ENCODE peak calls at places on chromosomes 2 and 18, in four cellular contexts. One of them, this sample, is unnamed.

GRCh38 chr2:229129738-229130371 is 141.2 kb downstream of the PID1 start:
- DNase-seq in psoas muscle: peak
- DNase-seq in astrocyte of the spinal cord: peak
- DNase-seq in foreskin fibroblast: peak
- DNase-seq in this sample: no peak

GRCh38 chr2:42049411-42050349 is 1.9 kb downstream of the PKDCC start:
- DNase-seq in psoas muscle: peak
- DNase-seq in astrocyte of the spinal cord: no peak
- DNase-seq in foreskin fibroblast: no peak
- DNase-seq in this sample: no peak

GRCh38 chr2:181563101-181563692 is 93.7 kb downstream of the CERKL start:
- DNase-seq in psoas muscle: no peak
- DNase-seq in astrocyte of the spinal cord: no peak
- DNase-seq in foreskin fibroblast: peak
- DNase-seq in this sample: no peak

GRCh38 chr2:122132292-122132691 is 376.8 kb downstream of the TSN start:
- DNase-seq in psoas muscle: no peak
- DNase-seq in astrocyte of the spinal cord: no peak
- DNase-seq in foreskin fibroblast: peak
- DNase-seq in this sample: no peak

GRCh38 chr2:157256621-157257020 is 884 bp upstream of the GALNT5 start:
- DNase-seq in psoas muscle: no peak
- DNase-seq in astrocyte of the spinal cord: no peak
- DNase-seq in foreskin fibroblast: peak
- DNase-seq in this sample: no peak

GRCh38 chr2:70360661-70361316 is 58.9 kb upstream of the FAM136A start:
- DNase-seq in psoas muscle: no peak
- DNase-seq in astrocyte of the spinal cord: no peak
- DNase-seq in foreskin fibroblast: no peak
- DNase-seq in this sample: no peak

GRCh38 chr18:46856975-46857374 is 60.3 kb downstream of the PIAS2 start:
- DNase-seq in psoas muscle: no peak
- DNase-seq in astrocyte of the spinal cord: no peak
- DNase-seq in foreskin fibroblast: no peak
- DNase-seq in this sample: peak

GRCh38 chr2:68737717-68738116 is 3.1 kb downstream of the ARHGAP25 start:
- DNase-seq in psoas muscle: no peak
- DNase-seq in astrocyte of the spinal cord: no peak
- DNase-seq in foreskin fibroblast: no peak
- DNase-seq in this sample: no peak

GRCh38 chr2:150410809-150411208 is 76.7 kb downstream of the RND3 start:
- DNase-seq in psoas muscle: no peak
- DNase-seq in astrocyte of the spinal cord: peak
- DNase-seq in foreskin fibroblast: peak
- DNase-seq in this sample: no peak

GRCh38 chr2:10413488-10413887 is 34.6 kb downstream of the ODC1 start:
- DNase-seq in psoas muscle: no peak
- DNase-seq in astrocyte of the spinal cord: no peak
- DNase-seq in foreskin fibroblast: no peak
- DNase-seq in this sample: no peak

GRCh38 chr2:675460-675859 is 1.7 kb downstream of the TMEM18 start:
- DNase-seq in psoas muscle: peak
- DNase-seq in astrocyte of the spinal cord: no peak
- DNase-seq in foreskin fibroblast: no peak
- DNase-seq in this sample: no peak

GRCh38 chr2:676647-677055 is 555 bp downstream of the TMEM18 start:
- DNase-seq in psoas muscle: peak
- DNase-seq in astrocyte of the spinal cord: peak
- DNase-seq in foreskin fibroblast: peak
- DNase-seq in this sample: peak

GRCh38 chr2:678964-679363 is 1.8 kb upstream of the TMEM18 start:
- DNase-seq in psoas muscle: no peak
- DNase-seq in astrocyte of the spinal cord: no peak
- DNase-seq in foreskin fibroblast: no peak
- DNase-seq in this sample: no peak

GRCh38 chr2:675982-676646 is 1.1 kb downstream of the TMEM18 start:
- DNase-seq in psoas muscle: peak
- DNase-seq in astrocyte of the spinal cord: peak
- DNase-seq in foreskin fibroblast: peak
- DNase-seq in this sample: peak

DNA sequence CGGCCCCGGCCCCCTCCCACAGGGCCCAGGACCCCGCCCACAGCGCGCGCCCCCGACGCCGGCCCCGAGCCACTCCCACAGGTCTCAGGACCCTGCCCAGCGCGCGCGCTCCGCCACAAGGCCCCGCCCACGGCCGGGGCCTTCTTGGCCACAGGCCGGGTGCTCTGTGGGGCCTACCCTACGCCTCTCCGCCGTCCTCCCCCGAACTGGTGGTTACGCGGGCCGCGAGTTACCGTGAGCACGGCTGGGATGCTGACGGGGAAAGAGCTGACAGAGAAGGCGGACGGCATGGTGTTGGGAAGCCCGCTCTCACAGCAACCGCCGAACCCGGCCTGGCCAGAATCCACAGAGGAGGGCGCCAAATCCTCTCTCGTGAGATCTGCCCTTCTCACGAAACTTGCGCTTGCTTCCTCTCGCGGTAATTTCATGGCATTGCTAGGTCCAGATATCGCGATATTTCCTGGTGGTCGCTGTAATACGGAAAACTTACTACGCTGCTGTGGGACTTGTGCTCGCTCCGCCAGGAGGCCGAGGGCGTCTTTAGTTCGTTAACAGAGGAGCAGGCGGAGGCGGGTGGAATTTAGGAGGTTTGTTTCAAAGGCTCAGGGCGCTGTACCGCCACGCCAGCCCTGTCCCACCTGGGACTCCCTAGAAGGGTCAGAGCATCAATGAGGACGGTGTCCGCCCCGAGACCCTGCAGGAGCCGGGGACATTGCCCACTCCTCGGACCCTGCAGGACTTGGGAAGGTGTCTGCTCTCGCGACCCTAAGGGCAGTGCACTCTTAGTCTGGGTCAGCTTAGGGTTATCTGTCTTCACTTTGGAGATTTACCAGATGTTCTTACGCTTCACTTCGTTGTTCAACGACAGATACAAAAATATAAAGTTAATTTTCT is at the start of gene TMEM18:
- DNase-seq in psoas muscle: peak
- DNase-seq in astrocyte of the spinal cord: peak
- DNase-seq in foreskin fibroblast: peak
- DNase-seq in this sample: peak
- TF ChIP-seq CTCF in psoas muscle: no peak
- TF ChIP-seq CTCF in astrocyte of the spinal cord: peak
- TF ChIP-seq CTCF in foreskin fibroblast: peak
- TF ChIP-seq CTCF in this sample: no peak

DNA sequence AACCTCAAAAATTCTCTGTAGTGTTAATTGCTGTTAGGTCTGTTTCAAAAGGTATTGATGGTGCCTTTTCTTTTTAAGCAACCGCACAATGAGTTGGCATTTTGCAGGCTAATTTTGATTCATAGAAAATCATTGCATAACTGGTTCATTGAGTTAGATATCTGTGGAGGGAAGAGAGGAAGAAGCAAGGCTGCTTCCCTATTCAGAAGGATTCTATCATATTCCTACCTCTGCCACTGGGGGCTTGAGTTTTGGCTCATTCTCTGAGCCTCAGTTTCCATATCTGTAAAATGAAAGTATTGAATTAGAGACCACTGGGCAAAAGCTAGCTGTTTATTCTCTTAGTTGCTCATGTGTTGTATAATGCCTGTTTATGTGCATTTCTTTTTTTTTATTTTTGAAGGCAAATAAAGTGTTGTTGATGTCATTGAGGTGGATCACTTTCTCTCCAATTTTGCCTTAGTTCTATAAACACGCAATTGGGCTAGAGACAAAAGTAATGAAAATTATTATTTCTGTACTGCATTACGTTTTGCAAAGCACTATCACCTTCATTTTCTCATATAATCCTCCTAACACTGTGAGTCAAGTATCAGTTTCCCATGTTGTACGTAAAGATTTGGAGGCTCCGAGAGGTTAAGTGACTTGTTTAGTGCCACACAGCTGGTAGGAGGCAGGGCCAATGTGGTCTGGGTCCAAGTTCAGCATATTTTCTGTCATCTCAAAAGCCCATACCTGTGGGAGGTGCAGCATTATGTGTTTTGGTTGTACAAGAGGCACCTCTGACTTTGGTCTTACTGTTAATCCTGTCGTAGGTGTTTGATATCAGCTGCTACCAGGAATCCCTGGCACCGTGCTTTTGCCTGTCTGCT is 5.9 kb downstream of the TRIB2 start:
- DNase-seq in psoas muscle: no peak
- DNase-seq in astrocyte of the spinal cord: no peak
- DNase-seq in foreskin fibroblast: no peak
- DNase-seq in this sample: no peak
- H3K4me3 ChIP-seq in psoas muscle: peak
- H3K4me3 ChIP-seq in astrocyte of the spinal cord: peak
- H3K4me3 ChIP-seq in foreskin fibroblast: no peak
- H3K4me3 ChIP-seq in this sample: peak

GRCh38 chr2:58667137-58667774 is 426.1 kb upstream of the FANCL start:
- DNase-seq in psoas muscle: no peak
- DNase-seq in astrocyte of the spinal cord: no peak
- DNase-seq in foreskin fibroblast: peak
- DNase-seq in this sample: no peak

GRCh38 chr2:58665156-58665553 is 424.0 kb upstream of the FANCL start:
- DNase-seq in psoas muscle: no peak
- DNase-seq in astrocyte of the spinal cord: no peak
- DNase-seq in foreskin fibroblast: no peak
- DNase-seq in this sample: no peak

GRCh38 chr2:58660046-58660445 is 418.9 kb upstream of the FANCL start:
- DNase-seq in psoas muscle: no peak
- DNase-seq in astrocyte of the spinal cord: no peak
- DNase-seq in foreskin fibroblast: no peak
- DNase-seq in this sample: no peak

GRCh38 chr2:58666571-58666970 is 425.4 kb upstream of the FANCL start:
- DNase-seq in psoas muscle: no peak
- DNase-seq in astrocyte of the spinal cord: no peak
- DNase-seq in foreskin fibroblast: no peak
- DNase-seq in this sample: no peak

DNA sequence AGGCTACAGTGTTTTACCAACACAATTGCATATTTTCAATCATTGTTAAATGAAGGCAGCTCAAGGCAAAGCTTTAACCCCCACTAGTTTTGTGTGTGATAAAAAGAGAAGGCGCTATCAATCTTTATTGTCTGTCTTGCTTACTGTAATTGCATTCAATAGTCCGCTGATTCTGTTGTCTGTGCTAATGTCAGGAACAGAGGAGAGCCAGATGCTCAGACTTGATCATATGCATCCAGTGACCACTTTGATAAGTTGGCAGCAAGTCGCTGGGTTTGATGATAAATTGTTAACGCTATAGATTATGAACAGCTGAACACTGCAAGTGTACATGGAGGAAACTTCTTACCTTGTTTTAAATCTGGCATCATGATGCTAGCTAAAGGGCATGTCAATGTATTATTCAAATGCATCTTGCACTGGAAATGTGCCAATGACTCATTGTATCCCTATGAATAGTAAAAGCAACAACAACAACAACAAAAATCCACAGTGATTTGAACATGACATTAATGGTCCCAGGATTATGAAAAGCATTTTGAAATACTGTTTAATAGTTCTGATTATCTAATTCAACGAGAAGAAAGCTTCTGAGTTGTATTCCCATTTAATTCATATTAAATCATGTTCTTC is 423.5 kb upstream of the FANCL start:
- DNase-seq in psoas muscle: no peak
- DNase-seq in astrocyte of the spinal cord: no peak
- DNase-seq in foreskin fibroblast: peak
- DNase-seq in this sample: no peak
- TF ChIP-seq CTCF in psoas muscle: no peak
- TF ChIP-seq CTCF in astrocyte of the spinal cord: no peak
- TF ChIP-seq CTCF in foreskin fibroblast: no peak
- TF ChIP-seq CTCF in this sample: no peak

GRCh38 chr2:98191880-98192279 is 104.9 kb downstream of the VWA3B start:
- DNase-seq in psoas muscle: no peak
- DNase-seq in astrocyte of the spinal cord: no peak
- DNase-seq in foreskin fibroblast: no peak
- DNase-seq in this sample: no peak
- H3K4me3 ChIP-seq in psoas muscle: no peak
- H3K4me3 ChIP-seq in astrocyte of the spinal cord: no peak
- H3K4me3 ChIP-seq in foreskin fibroblast: no peak
- H3K4me3 ChIP-seq in this sample: no peak

DNA sequence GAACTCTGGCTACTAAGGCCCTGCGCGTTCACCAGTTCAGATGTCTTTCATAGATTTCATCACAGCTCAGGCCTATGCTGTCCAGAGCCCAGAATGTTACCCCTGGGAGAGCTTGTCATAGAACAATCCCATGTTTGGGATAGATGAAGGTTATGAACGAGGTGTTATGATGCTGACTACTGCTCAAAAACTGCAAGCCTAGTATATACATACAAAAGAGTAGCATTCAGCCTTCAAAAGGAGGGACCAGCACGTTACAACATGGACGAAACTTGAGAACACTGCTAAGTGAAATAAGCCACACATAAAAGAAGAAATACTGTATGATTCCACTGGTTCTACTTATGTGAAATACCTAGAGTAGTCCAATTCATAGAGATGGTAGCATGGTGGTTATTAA is 401.9 kb downstream of the NBAS start:
- DNase-seq in psoas muscle: no peak
- DNase-seq in astrocyte of the spinal cord: no peak
- DNase-seq in foreskin fibroblast: no peak
- DNase-seq in this sample: no peak
- TF ChIP-seq CTCF in psoas muscle: no peak
- TF ChIP-seq CTCF in astrocyte of the spinal cord: no peak
- TF ChIP-seq CTCF in foreskin fibroblast: no peak
- TF ChIP-seq CTCF in this sample: no peak

GRCh38 chr2:105381119-105381668 is 17.7 kb downstream of the FHL2 start:
- DNase-seq in psoas muscle: no peak
- DNase-seq in astrocyte of the spinal cord: no peak
- DNase-seq in foreskin fibroblast: no peak
- DNase-seq in this sample: no peak
- H3K4me3 ChIP-seq in psoas muscle: no peak
- H3K4me3 ChIP-seq in astrocyte of the spinal cord: no peak
- H3K4me3 ChIP-seq in foreskin fibroblast: no peak
- H3K4me3 ChIP-seq in this sample: no peak

DNA sequence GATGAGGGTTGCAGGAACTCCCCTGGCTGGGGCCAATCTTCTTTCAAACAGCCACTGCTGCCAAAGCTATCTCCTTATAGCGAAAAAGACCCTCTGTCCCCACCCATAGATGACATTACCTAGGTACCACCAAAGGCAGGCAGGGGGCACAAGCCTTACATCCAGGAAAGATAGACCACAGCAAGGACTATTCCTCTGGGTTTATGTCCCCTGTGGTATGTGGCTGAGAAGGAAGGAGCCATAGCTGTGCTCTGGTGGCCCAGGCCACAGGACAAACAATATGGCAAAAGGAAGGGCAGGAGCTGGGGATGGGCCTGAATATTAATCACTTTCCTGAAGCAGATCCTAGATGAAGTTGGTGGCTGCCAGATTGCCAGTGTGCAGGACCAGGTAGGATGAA is 214.5 kb downstream of the TTC32 start:
- DNase-seq in psoas muscle: no peak
- DNase-seq in astrocyte of the spinal cord: no peak
- DNase-seq in foreskin fibroblast: no peak
- DNase-seq in this sample: no peak
- TF ChIP-seq CTCF in psoas muscle: no peak
- TF ChIP-seq CTCF in astrocyte of the spinal cord: no peak
- TF ChIP-seq CTCF in foreskin fibroblast: no peak
- TF ChIP-seq CTCF in this sample: no peak